ENCODE peak calls at places on chromosomes 3 and 15, in five cellular contexts. One of them, this sample, is unnamed.

GRCh38 chr3:66633564-66633963 is 132.7 kb upstream of the LRIG1 start:
- DNase-seq in HCT116: no peak
- DNase-seq in CD8-positive, alpha-beta T cell: no peak
- DNase-seq in hepatocyte: no peak
- DNase-seq in sigmoid colon: no peak
- DNase-seq in this sample: no peak

GRCh38 chr3:123791898-123792297 is 92.2 kb downstream of the MYLK start:
- DNase-seq in HCT116: no peak
- DNase-seq in CD8-positive, alpha-beta T cell: no peak
- DNase-seq in hepatocyte: no peak
- DNase-seq in sigmoid colon: no peak
- DNase-seq in this sample: no peak

GRCh38 chr3:174431717-174432116 is 427.4 kb upstream of the NAALADL2 start:
- DNase-seq in HCT116: no peak
- DNase-seq in CD8-positive, alpha-beta T cell: no peak
- DNase-seq in hepatocyte: no peak
- DNase-seq in sigmoid colon: no peak
- DNase-seq in this sample: no peak

GRCh38 chr15:92421980-92422379 is 28.3 kb downstream of the ST8SIA2 start:
- DNase-seq in HCT116: no peak
- DNase-seq in CD8-positive, alpha-beta T cell: no peak
- DNase-seq in hepatocyte: no peak
- DNase-seq in sigmoid colon: no peak
- DNase-seq in this sample: no peak

GRCh38 chr15:67023517-67024321 is 41.7 kb upstream of the SMAD3 start:
- DNase-seq in HCT116: no peak
- DNase-seq in CD8-positive, alpha-beta T cell: no peak
- DNase-seq in hepatocyte: no peak
- DNase-seq in sigmoid colon: peak; percentile 66
- DNase-seq in this sample: no peak

GRCh38 chr3:33704891-33705290 is 13.2 kb downstream of the CLASP2 start:
- DNase-seq in HCT116: no peak
- DNase-seq in CD8-positive, alpha-beta T cell: no peak
- DNase-seq in hepatocyte: no peak
- DNase-seq in sigmoid colon: no peak
- DNase-seq in this sample: no peak

GRCh38 chr3:45499529-45499928 is 95.0 kb upstream of the LIMD1 start:
- DNase-seq in HCT116: peak; percentile 19
- DNase-seq in CD8-positive, alpha-beta T cell: no peak
- DNase-seq in hepatocyte: peak; percentile 34
- DNase-seq in sigmoid colon: no peak
- DNase-seq in this sample: peak; percentile 29

GRCh38 chr3:176190755-176191154 is 1006.5 kb downstream of the TBL1XR1 start:
- DNase-seq in HCT116: no peak
- DNase-seq in CD8-positive, alpha-beta T cell: no peak
- DNase-seq in hepatocyte: no peak
- DNase-seq in sigmoid colon: no peak
- DNase-seq in this sample: no peak

GRCh38 chr15:31212286-31212685 is 110.8 kb upstream of the TRPM1 start:
- DNase-seq in HCT116: no peak
- DNase-seq in CD8-positive, alpha-beta T cell: no peak
- DNase-seq in hepatocyte: no peak
- DNase-seq in sigmoid colon: no peak
- DNase-seq in this sample: no peak

GRCh38 chr3:194740859-194741486 is 55.3 kb downstream of the FAM43A start:
- DNase-seq in HCT116: peak; percentile 91
- DNase-seq in CD8-positive, alpha-beta T cell: no peak
- DNase-seq in hepatocyte: peak; percentile 58
- DNase-seq in sigmoid colon: no peak
- DNase-seq in this sample: no peak

GRCh38 chr3:157494581-157495281 is 8.5 kb downstream of the VEPH1 start:
- DNase-seq in HCT116: no peak
- DNase-seq in CD8-positive, alpha-beta T cell: no peak
- DNase-seq in hepatocyte: no peak
- DNase-seq in sigmoid colon: no peak
- DNase-seq in this sample: no peak

GRCh38 chr3:195815169-195815771 is 3.5 kb upstream of the MUC4 start:
- DNase-seq in HCT116: peak; percentile 13
- DNase-seq in CD8-positive, alpha-beta T cell: no peak
- DNase-seq in hepatocyte: peak; percentile 54
- DNase-seq in sigmoid colon: peak; percentile 47
- DNase-seq in this sample: no peak

GRCh38 chr3:112097378-112097777 is 11.2 kb downstream of the C3orf52 start:
- DNase-seq in HCT116: peak; percentile 91
- DNase-seq in CD8-positive, alpha-beta T cell: no peak
- DNase-seq in hepatocyte: peak; percentile 91
- DNase-seq in sigmoid colon: no peak
- DNase-seq in this sample: peak; percentile 91

GRCh38 chr3:17846466-17846865 is 104.0 kb upstream of the TBC1D5 start:
- DNase-seq in HCT116: no peak
- DNase-seq in CD8-positive, alpha-beta T cell: no peak
- DNase-seq in hepatocyte: no peak
- DNase-seq in sigmoid colon: no peak
- DNase-seq in this sample: no peak

GRCh38 chr3:186815490-186815889 is 9.2 kb upstream of the RFC4 start:
- DNase-seq in HCT116: no peak
- DNase-seq in CD8-positive, alpha-beta T cell: no peak
- DNase-seq in hepatocyte: no peak
- DNase-seq in sigmoid colon: no peak
- DNase-seq in this sample: no peak

GRCh38 chr3:183828538-183828870 is 3.1 kb upstream of the MAP6D1 start:
- DNase-seq in HCT116: no peak
- DNase-seq in CD8-positive, alpha-beta T cell: no peak
- DNase-seq in hepatocyte: no peak
- DNase-seq in sigmoid colon: no peak
- DNase-seq in this sample: no peak
- H3K9me3 ChIP-seq in HCT116: no peaks in the 10 kb centered on the region
- H3K9me3 ChIP-seq in CD8-positive, alpha-beta T cell: no peaks in the 10 kb centered on the region
- H3K9me3 ChIP-seq in hepatocyte: no peaks in the 10 kb centered on the region
- H3K9me3 ChIP-seq in sigmoid colon: no peaks in the 10 kb centered on the region
- H3K9me3 ChIP-seq in this sample: no peaks in the 10 kb centered on the region

GRCh38 chr15:72237286-72238224 is 6.6 kb upstream of the PKM start:
- DNase-seq in HCT116: peak; percentile 92
- DNase-seq in CD8-positive, alpha-beta T cell: peak; percentile 53
- DNase-seq in hepatocyte: peak; percentile 80
- DNase-seq in sigmoid colon: peak; percentile 86
- DNase-seq in this sample: peak; percentile 77
- H3K4me3 ChIP-seq in HCT116: peak overlapping the region; percentile 62
- H3K4me3 ChIP-seq in CD8-positive, alpha-beta T cell: no peak overlapping the region
- H3K4me3 ChIP-seq in hepatocyte: no peak overlapping the region
- H3K4me3 ChIP-seq in sigmoid colon: no peak overlapping the region
- H3K4me3 ChIP-seq in this sample: no peak overlapping the region

GRCh38 chr15:100516592-100517489 is 11.9 kb downstream of the CERS3 start:
- DNase-seq in HCT116: no peak
- DNase-seq in CD8-positive, alpha-beta T cell: no peak
- DNase-seq in hepatocyte: no peak
- DNase-seq in sigmoid colon: peak; percentile 81
- DNase-seq in this sample: no peak
- H3K9me3 ChIP-seq in HCT116: no peaks in the 10 kb centered on the region
- H3K9me3 ChIP-seq in CD8-positive, alpha-beta T cell: no peaks in the 10 kb centered on the region
- H3K9me3 ChIP-seq in hepatocyte: no peaks in the 10 kb centered on the region
- H3K9me3 ChIP-seq in sigmoid colon: no peaks in the 10 kb centered on the region
- H3K9me3 ChIP-seq in this sample: no peaks in the 10 kb centered on the region

GRCh38 chr15:24772256-24772655 is 96.7 kb downstream of the NPAP1 start:
- DNase-seq in HCT116: no peak
- DNase-seq in CD8-positive, alpha-beta T cell: no peak
- DNase-seq in hepatocyte: no peak
- DNase-seq in sigmoid colon: no peak
- DNase-seq in this sample: no peak
- H3K4me3 ChIP-seq in HCT116: no peak overlapping the region
- H3K4me3 ChIP-seq in CD8-positive, alpha-beta T cell: peak overlapping the region; percentile 56
- H3K4me3 ChIP-seq in hepatocyte: peak overlapping the region; percentile 27
- H3K4me3 ChIP-seq in sigmoid colon: no peak overlapping the region
- H3K4me3 ChIP-seq in this sample: no peak overlapping the region

DNA sequence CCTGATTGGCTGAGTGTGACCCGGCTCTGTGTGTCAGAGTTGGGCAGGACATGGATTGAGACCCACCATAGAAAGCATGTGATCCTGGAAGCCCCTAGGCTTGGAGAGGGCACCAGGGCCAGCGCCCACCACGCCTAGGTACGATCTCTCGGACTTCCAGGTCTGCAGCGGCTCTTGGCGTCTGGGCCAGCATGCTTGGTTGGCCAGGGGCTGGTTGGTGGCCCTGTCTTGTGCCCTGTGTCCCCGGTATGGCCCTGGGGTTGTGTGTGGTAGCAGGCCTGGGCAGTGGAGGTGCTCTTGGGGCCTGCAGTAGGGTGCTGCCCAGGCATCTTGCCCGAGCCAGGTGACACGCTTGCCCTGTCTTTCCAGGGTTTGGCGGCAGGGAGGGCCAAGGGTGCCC is 210.6 kb downstream of the UBE3A start:
- DNase-seq in HCT116: no peak
- DNase-seq in CD8-positive, alpha-beta T cell: no peak
- DNase-seq in hepatocyte: no peak
- DNase-seq in sigmoid colon: no peak
- DNase-seq in this sample: no peak
- H3K9me3 ChIP-seq in HCT116: peaks cover 4% of the 10 kb centered on the region
- H3K9me3 ChIP-seq in CD8-positive, alpha-beta T cell: no peaks in the 10 kb centered on the region
- H3K9me3 ChIP-seq in hepatocyte: no peaks in the 10 kb centered on the region
- H3K9me3 ChIP-seq in sigmoid colon: no peaks in the 10 kb centered on the region
- H3K9me3 ChIP-seq in this sample: peaks cover 2% of the 10 kb centered on the region

This sample was measured in small intestine.